ENCODE peak calls at places on chromosomes 4 and X, in four cellular contexts. I, Y, O and J are unnamed samples.

GRCh38 chr4:177250056-177250696 is 59.5 kb upstream of the NEIL3 start:
- DNase-seq in I (peak), Y (peak), O (peak), J (no peak)

GRCh38 chrX:11887175-11887574 is 129.1 kb downstream of the MSL3 start:
- DNase-seq in I (no peak), Y (no peak), O (no peak), J (no peak)

GRCh38 chr4:107855723-107856122 is 31.0 kb downstream of the SGMS2 start:
- DNase-seq in I (no peak), Y (no peak), O (no peak), J (no peak)

GRCh38 chr4:173505924-173506779 is 23.9 kb downstream of the HAND2 start:
- DNase-seq in I (no peak), Y (no peak), O (peak), J (no peak)

GRCh38 chr4:146514651-146515379 is 6.9 kb downstream of the SLC10A7 start:
- DNase-seq in I (no peak), Y (no peak), O (no peak), J (no peak)

GRCh38 chrX:84153538-84153937 is 34.5 kb downstream of the RPS6KA6 start:
- DNase-seq in I (no peak), Y (no peak), O (peak), J (no peak)

GRCh38 chr4:3421470-3421869 is 20.3 kb upstream of the HGFAC start:
- DNase-seq in I (no peak), Y (no peak), O (no peak), J (no peak)

GRCh38 chr4:111652206-111652605 is 493.0 kb upstream of the FAM241A start:
- DNase-seq in I (no peak), Y (no peak), O (no peak), J (no peak)

GRCh38 chr4:87009095-87009648 is 74.4 kb downstream of the AFF1 start:
- DNase-seq in I (no peak), Y (no peak), O (no peak), J (no peak)

GRCh38 chr4:113809313-113809712 is 47.8 kb upstream of the CAMK2D start:
- DNase-seq in I (peak), Y (no peak), O (peak), J (no peak)

GRCh38 chrX:15930585-15930984 is 76.0 kb upstream of the AP1S2 start:
- DNase-seq in I (no peak), Y (peak), O (peak), J (no peak)

GRCh38 chrX:111376897-111377601 is 34.9 kb downstream of the DCX start:
- DNase-seq in I (no peak), Y (no peak), O (no peak), J (no peak)

GRCh38 chrX:10166248-10166716 is 9.5 kb downstream of the CLCN4 start:
- DNase-seq in I (no peak), Y (no peak), O (no peak), J (no peak)

GRCh38 chr4:13765535-13765934 is 138.0 kb upstream of the BOD1L1 start:
- DNase-seq in I (no peak), Y (peak), O (peak), J (no peak)

GRCh38 chr4:177480796-177481195 is 38.6 kb upstream of the AGA start:
- DNase-seq in I (no peak), Y (peak), O (peak), J (no peak)

GRCh38 chrX:11470231-11470630 is 177.0 kb downstream of the AMELX start:
- DNase-seq in I (no peak), Y (peak), O (peak), J (peak)

GRCh38 chr4:26410385-26411293 is 79.6 kb downstream of the CCKAR start:
- DNase-seq in I (no peak), Y (peak), O (peak), J (peak)

GRCh38 chr4:35252071-35252470 is 992.2 kb downstream of the ARAP2 start:
- DNase-seq in I (no peak), Y (no peak), O (no peak), J (no peak)

GRCh38 chr4:168840988-168841681 is 168.9 kb downstream of the CBR4 start:
- DNase-seq in I (no peak), Y (no peak), O (no peak), J (no peak)

GRCh38 chrX:45849261-45849660 is 648.6 kb upstream of the DIPK2B start:
- DNase-seq in I (no peak), Y (peak), O (peak), J (peak)

GRCh38 chr4:186770446-186771175 is 47.0 kb upstream of the FAT1 start:
- DNase-seq in I (no peak), Y (peak), O (peak), J (no peak)

GRCh38 chr4:15162465-15163283 is 160.4 kb downstream of the CPEB2 start:
- DNase-seq in I (no peak), Y (peak), O (peak), J (no peak)

GRCh38 chr4:5704276-5704675 is 4.1 kb downstream of the EVC2 start:
- DNase-seq in I (no peak), Y (no peak), O (no peak), J (no peak)

GRCh38 chrX:105869676-105870075 is 47.3 kb downstream of the NRK start:
- DNase-seq in I (no peak), Y (peak), O (peak), J (peak)

DNA sequence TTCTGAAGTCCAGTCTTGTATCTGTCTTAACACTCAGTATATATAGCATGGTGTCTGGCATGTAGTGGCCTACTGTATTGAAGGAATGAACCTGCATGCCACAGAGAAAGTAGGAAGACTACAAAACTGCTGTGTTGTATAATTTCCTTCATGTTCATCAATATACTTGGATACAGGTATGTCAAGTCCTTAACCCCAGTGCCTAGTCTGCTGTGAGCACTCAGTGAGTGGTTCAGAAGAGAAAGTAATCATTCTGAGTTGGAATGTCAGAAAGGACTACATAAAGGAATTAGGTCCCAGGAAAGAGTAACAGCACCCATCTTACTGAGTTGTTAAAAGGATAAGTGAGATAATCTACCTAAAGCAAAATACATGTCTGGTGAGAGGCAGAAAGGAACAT is 32.0 kb downstream of the ABCE1 start:
- DNase-seq in I (no peak), Y (no peak), O (no peak), J (no peak)
- H3K4me3 ChIP-seq in I (no peak), Y (no peak), O (no peak), J (no peak)

GRCh38 chrX:387729-388128 is 1.0 kb upstream of the PPP2R3B start:
- DNase-seq in I (no peak), Y (no peak), O (no peak), J (no peak)

GRCh38 chrX:389021-389441 is 2.3 kb upstream of the PPP2R3B start:
- DNase-seq in I (no peak), Y (peak), O (no peak), J (no peak)

GRCh38 chrX:384861-385260 is 1.8 kb downstream of the PPP2R3B start:
- DNase-seq in I (no peak), Y (no peak), O (no peak), J (no peak)

GRCh38 chrX:386239-386767 is 404 bp downstream of the PPP2R3B start:
- DNase-seq in I (no peak), Y (no peak), O (no peak), J (no peak)

DNA sequence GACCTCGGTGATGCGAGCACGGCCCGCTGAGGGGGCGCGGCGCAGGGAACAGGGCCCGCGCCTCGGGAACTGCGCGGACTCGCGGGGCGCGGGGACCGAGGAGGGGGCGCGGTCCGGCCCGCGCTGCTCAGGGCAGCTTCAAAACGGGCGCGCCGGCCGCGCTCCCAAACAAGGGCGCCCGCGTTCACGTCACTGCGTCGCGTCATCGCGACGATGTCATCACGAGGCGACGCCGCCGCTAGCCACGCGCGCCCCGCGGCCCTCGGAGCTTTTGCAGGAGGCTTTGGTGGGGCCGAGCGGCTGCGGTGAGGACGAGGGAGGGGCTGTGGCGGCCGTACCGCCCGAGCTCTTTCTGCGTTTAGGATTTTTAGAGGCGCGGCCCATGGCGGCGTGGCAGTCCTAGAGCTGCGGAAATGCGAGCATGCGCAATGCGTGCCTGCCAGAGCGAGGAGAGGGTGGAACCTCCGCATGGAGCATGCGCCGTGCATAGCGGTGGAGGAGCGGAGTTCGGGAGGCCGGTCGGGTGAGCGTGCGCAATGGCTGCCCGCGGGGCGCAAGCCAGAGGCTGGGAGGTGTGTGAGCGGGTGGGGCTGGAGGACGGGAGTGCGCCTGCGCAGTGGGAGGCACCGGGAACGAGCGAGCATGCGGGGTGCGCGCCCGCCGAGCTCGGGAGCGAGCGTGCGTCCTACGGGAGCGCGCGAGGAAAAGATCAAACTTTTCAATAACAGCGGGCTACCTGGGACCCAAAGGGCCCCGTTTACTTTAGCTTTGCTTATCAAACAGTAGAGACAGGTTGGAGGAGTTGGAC is at the start of gene PPP2R3B:
- DNase-seq in I (peak), Y (peak), O (peak), J (peak)
- H3K4me3 ChIP-seq in I (peak), Y (peak), O (peak), J (peak)

DNA sequence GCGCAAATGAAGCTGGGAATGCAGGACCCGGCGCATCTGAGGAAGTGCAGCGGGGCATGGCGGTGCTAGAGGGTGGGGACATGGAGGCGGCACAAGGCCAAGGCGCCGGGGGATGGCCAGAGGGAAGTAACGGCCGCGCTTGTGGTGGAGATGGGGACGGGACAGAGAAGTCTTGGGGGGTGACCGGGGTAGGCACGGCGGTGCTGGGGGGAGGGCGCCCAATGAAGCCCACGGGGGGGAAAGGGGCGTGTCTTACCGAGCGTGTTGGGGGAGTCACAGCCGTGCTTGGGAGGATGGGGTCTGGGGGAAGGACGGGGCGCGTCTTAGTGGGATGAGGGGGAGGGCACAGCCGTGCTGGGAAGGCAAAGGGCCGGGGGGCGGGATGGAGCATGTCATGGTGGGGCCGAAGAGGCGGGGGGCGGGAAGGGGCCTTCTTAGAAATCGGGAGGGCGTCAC is 984 bp downstream of the ARSD start:
- DNase-seq in I (peak), Y (no peak), O (peak), J (no peak)
- H3K4me3 ChIP-seq in I (peak), Y (peak), O (peak), J (peak)

GRCh38 chrX:47583240-47583861 is 1.1 kb downstream of the TIMP1 start:
- DNase-seq in I (no peak), Y (no peak), O (no peak), J (no peak)
- H3K4me3 ChIP-seq in I (no peak), Y (peak), O (no peak), J (peak)